ENCODE peak calls at places on chromosomes 6 and 20, in six cellular contexts. H, D, J, W, P and U are unnamed samples.

GRCh38 chr6:160273760-160274159 is 15.1 kb upstream of the SLC22A2 start:
- DNase-seq in H (no peak), D (no peak), J (no peak), W (no peak), P (no peak), U (no peak)

GRCh38 chr6:113860165-113860955 is 3.2 kb downstream of the MARCKS start:
- DNase-seq in H (no peak), D (peak), J (peak), W (peak), P (peak), U (peak)

GRCh38 chr20:47296950-47297349 is 59.5 kb downstream of the ZMYND8 start:
- DNase-seq in H (no peak), D (peak), J (no peak), W (no peak), P (no peak), U (no peak)

GRCh38 chr20:41174373-41174772 is 37.0 kb downstream of the PLCG1 start:
- DNase-seq in H (no peak), D (no peak), J (no peak), W (peak), P (no peak), U (peak)

GRCh38 chr20:59813948-59814834 is 119.2 kb downstream of the SYCP2 start:
- DNase-seq in H (no peak), D (no peak), J (no peak), W (no peak), P (peak), U (no peak)

GRCh38 chr6:160882741-160883340 is 108.7 kb upstream of the MAP3K4 start:
- DNase-seq in H (no peak), D (peak), J (peak), W (no peak), P (no peak), U (no peak)

GRCh38 chr6:134482585-134483346 is 164.9 kb upstream of the SGK1 start:
- DNase-seq in H (no peak), D (peak), J (no peak), W (peak), P (no peak), U (no peak)

GRCh38 chr20:5002077-5002413 is 735 bp upstream of the SLC23A2 start:
- DNase-seq in H (no peak), D (no peak), J (peak), W (peak), P (no peak), U (no peak)

GRCh38 chr6:170096803-170097504 is 193.9 kb downstream of the DLL1 start:
- DNase-seq in H (no peak), D (no peak), J (peak), W (peak), P (peak), U (no peak)

GRCh38 chr20:17873410-17874270 is 95.0 kb downstream of the SNX5 start:
- DNase-seq in H (peak), D (peak), J (peak), W (peak), P (peak), U (no peak)

GRCh38 chr20:23063573-23063972 is 14.1 kb upstream of the THBD start:
- DNase-seq in H (no peak), D (no peak), J (no peak), W (no peak), P (no peak), U (no peak)

GRCh38 chr6:166529571-166529970 is 56.9 kb downstream of the RAMACL start:
- DNase-seq in H (no peak), D (no peak), J (no peak), W (no peak), P (no peak), U (no peak)

GRCh38 chr20:51354769-51355319 is 187.7 kb downstream of the NFATC2 start:
- DNase-seq in H (no peak), D (peak), J (no peak), W (no peak), P (no peak), U (no peak)

GRCh38 chr20:62387219-62387913 is 463 bp downstream of the RPS21 start:
- DNase-seq in H (no peak), D (no peak), J (no peak), W (no peak), P (no peak), U (no peak)

GRCh38 chr20:57581202-57582028 is 20.5 kb downstream of the PCK1 start:
- DNase-seq in H (no peak), D (no peak), J (no peak), W (no peak), P (no peak), U (no peak)
- TF ChIP-seq CTCF in H (no peak), D (no peak), J (no peak), W (no peak), P (no peak), U (no peak)

DNA sequence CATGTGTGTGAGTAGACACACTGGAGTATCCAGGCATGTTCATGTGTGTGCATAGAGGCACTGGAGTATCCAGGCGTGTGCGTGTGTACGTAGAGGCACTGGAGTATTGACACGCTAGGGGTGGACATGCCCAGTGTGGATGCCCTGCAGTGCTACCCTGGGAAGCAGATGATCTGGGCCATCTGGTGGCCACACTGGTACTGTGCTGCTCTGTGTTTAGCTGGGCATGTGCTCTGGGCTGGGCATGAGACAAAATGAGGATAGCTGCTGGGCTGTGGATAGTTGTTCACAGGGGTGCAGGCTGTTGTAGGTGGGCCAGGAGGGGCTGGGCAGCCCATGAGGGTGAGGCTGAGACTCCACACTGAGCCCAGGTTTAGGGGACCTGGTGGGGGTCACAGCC is 24.0 kb upstream of the NPBWR2 start:
- DNase-seq in H (peak), D (peak), J (no peak), W (no peak), P (no peak), U (no peak)
- TF ChIP-seq CTCF in H (no peak), D (peak), J (peak), W (no peak), P (no peak), U (no peak)

DNA sequence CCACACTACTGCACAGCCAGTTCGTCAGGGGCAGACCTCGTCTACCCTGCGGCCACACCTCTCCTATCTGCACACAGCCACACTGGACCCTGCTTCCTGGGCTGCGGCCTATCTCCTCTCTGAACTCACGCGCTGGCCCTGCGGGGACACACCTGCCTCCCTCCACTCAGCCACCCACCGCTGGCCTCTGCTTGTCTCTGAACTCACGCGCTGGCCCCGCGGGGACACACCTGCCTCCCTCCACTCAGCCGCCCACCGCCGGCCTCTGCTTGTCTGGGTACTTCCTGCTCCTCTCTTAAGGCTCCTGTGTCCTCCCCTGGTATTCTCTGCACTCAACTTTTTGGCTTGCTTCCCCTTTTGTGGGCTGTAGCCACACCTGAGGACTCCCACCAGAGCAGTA is 52.3 kb downstream of the HUS1B start:
- DNase-seq in H (no peak), D (no peak), J (no peak), W (no peak), P (peak), U (no peak)
- TF ChIP-seq CTCF in H (no peak), D (no peak), J (no peak), W (no peak), P (no peak), U (no peak)

DNA sequence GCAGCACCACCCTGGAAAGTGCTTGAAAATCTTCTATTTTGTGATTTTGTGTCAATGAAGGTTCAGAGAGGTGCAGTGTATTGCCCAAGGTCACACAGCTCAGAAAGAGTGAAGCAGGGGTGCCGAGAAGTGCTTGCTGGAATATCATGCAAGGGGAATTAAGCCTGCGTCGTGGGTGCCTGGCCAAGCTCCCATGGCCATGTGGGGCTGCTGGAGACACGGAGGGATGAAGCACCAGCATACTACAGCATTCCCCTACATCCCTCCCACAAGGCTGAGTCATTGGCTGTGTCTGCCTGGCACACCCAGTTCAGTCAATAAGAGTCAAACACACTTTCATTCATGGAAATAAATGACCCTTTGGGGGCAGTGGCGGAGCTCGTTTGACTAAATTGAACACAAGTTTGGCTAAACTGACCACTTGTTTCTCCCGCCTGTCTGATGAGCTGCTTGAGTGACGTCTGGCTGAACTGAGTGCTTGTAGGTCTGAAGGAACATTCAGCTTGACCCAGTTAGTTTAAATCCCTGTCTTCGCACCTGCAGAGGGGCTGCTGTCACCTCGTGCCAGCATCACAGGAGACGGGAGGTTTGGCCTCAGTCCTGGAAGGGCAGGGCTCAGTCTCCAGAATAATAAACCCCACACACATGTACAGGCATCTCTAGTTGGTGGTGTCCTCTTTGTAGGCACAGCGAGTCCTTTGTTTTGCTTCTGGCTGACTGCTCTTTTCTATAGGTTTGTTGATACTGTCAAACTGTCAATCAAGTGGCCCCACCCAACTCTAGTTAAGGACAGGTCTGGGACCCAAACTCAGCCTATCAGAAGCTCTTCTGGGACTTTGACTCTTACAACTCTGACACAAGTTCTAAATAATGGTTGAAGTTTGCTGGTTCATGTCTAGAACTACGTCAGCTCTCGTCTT is 8.4 kb upstream of the TGM2 start:
- DNase-seq in H (no peak), D (peak), J (no peak), W (no peak), P (no peak), U (no peak)
- TF ChIP-seq CTCF in H (no peak), D (no peak), J (no peak), W (no peak), P (no peak), U (no peak)

GRCh38 chr20:42886801-42887200 is 302.9 kb downstream of the PTPRT start:
- DNase-seq in H (no peak), D (no peak), J (no peak), W (no peak), P (no peak), U (no peak)
- TF ChIP-seq CTCF in H (no peak), D (no peak), J (no peak), W (no peak), P (no peak), U (no peak)

GRCh38 chr20:38338849-38339520 is 7.3 kb upstream of the LBP start:
- DNase-seq in H (no peak), D (peak), J (peak), W (no peak), P (no peak), U (no peak)

GRCh38 chr20:38340693-38341092 is 5.6 kb upstream of the LBP start:
- DNase-seq in H (no peak), D (no peak), J (no peak), W (no peak), P (no peak), U (no peak)

GRCh38 chr20:38339993-38340392 is 6.3 kb upstream of the LBP start:
- DNase-seq in H (no peak), D (no peak), J (no peak), W (no peak), P (no peak), U (no peak)

GRCh38 chr20:38334016-38334415 is 12.3 kb upstream of the LBP start:
- DNase-seq in H (no peak), D (no peak), J (no peak), W (no peak), P (no peak), U (no peak)

GRCh38 chr20:38337561-38338140 is 8.6 kb upstream of the LBP start:
- DNase-seq in H (no peak), D (peak), J (peak), W (no peak), P (no peak), U (no peak)
- TF ChIP-seq CTCF in H (peak), D (peak), J (peak), W (peak), P (peak), U (no peak)

GRCh38 chr20:3686867-3687321 is 5.1 kb upstream of the ADAM33 start:
- DNase-seq in H (no peak), D (peak), J (no peak), W (peak), P (no peak), U (no peak)
- TF ChIP-seq CTCF in H (no peak), D (no peak), J (peak), W (peak), P (no peak), U (no peak)

GRCh38 chr6:149471801-149472200 is 13.0 kb downstream of the ZC3H12D start:
- DNase-seq in H (no peak), D (no peak), J (no peak), W (no peak), P (no peak), U (no peak)

GRCh38 chr6:149470948-149471347 is 13.9 kb downstream of the ZC3H12D start:
- DNase-seq in H (no peak), D (no peak), J (no peak), W (no peak), P (no peak), U (peak)

GRCh38 chr6:149472241-149472640 is 12.6 kb downstream of the ZC3H12D start:
- DNase-seq in H (no peak), D (no peak), J (no peak), W (no peak), P (no peak), U (no peak)

GRCh38 chr6:149474108-149474935 is 10.5 kb downstream of the ZC3H12D start:
- DNase-seq in H (no peak), D (no peak), J (no peak), W (no peak), P (peak), U (no peak)

GRCh38 chr6:149473080-149474052 is 11.4 kb downstream of the ZC3H12D start:
- DNase-seq in H (no peak), D (no peak), J (no peak), W (no peak), P (no peak), U (peak)
- TF ChIP-seq CTCF in H (no peak), D (no peak), J (no peak), W (no peak), P (peak), U (no peak)

GRCh38 chr6:35259946-35260626 is 551 bp downstream of the ZNF76 start:
- DNase-seq in H (peak), D (peak), J (peak), W (peak), P (peak), U (peak)

GRCh38 chr6:35259194-35259945 is at the start of gene ZNF76:
- DNase-seq in H (peak), D (peak), J (peak), W (peak), P (peak), U (peak)

GRCh38 chr6:35260642-35261570 is 1.4 kb downstream of the ZNF76 start:
- DNase-seq in H (no peak), D (peak), J (no peak), W (no peak), P (no peak), U (no peak)

GRCh38 chr6:35258336-35258735 is 1.2 kb upstream of the ZNF76 start:
- DNase-seq in H (no peak), D (no peak), J (no peak), W (no peak), P (no peak), U (no peak)

GRCh38 chr6:35258858-35259193 is 709 bp upstream of the ZNF76 start:
- DNase-seq in H (peak), D (peak), J (peak), W (peak), P (no peak), U (no peak)
- TF ChIP-seq CTCF in H (no peak), D (peak), J (peak), W (peak), P (no peak), U (no peak)

DNA sequence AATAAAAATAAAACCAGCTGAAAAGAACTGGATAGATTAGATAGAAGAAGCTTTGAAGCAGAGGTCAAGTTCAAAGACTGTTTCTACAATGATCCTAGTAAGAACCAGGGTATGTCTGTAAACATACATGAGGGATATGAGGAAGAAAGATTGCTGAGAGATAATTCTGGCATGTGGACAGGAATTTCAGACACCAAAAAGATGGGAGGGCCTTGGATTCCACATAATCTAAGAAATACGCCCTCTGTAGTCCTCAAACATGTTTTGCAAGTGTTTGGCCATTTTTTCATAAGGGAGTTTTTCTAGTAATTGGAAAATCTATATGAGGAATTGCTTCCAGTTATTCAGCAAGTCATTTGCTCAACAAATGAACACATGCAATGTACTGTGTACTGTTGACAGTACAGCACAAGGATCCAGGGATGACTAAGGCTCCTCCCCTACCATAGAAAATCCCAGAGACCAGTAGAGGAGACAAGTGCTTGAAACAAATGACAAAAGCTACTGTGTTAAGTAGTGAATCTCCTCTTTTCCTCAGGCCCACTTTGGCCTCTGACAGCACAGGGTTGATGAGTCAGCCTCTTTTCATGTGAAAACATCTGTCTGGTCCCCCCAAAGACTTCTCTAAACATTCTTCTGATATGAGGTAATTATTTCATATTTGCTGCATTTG is 795.9 kb downstream of the MAFB start:
- DNase-seq in H (no peak), D (no peak), J (no peak), W (no peak), P (no peak), U (no peak)
- TF ChIP-seq CTCF in H (no peak), D (no peak), J (no peak), W (no peak), P (no peak), U (no peak)